ENCODE peak calls at places on chromosomes 7 and 10, in seven cellular contexts. E is pancreas, G is psoas muscle, K is astrocyte, A is tibial artery, F is prostate gland, J is HCT116. T is an unnamed sample.

GRCh38 chr7:107016312-107016711 is 28.2 kb upstream of the PRKAR2B start:
- DNase-seq in E (no peak), G (no peak), K (no peak), A (no peak), F (no peak), J (no peak), T (no peak)

GRCh38 chr7:74083117-74083876 is at the start of gene LIMK1:
- DNase-seq in E (peak; percentile 77), G (peak; percentile 87), K (peak; percentile 50), A (peak; percentile 87), F (peak; percentile 74), J (no peak), T (peak; percentile 96)

GRCh38 chr10:132711618-132712051 is 74.3 kb downstream of the NKX6-2 start:
- DNase-seq in E (no peak), G (peak; percentile 19), K (no peak), A (peak; percentile 64), F (no peak), J (no peak), T (no peak)

GRCh38 chr7:15288746-15289145 is 273.1 kb downstream of the AGMO start:
- DNase-seq in E (no peak), G (no peak), K (no peak), A (no peak), F (no peak), J (no peak), T (no peak)

GRCh38 chr10:3852147-3852904 is 67.3 kb upstream of the KLF6 start:
- DNase-seq in E (peak; percentile 93), G (peak; percentile 71), K (peak; percentile 100), A (peak; percentile 90), F (peak; percentile 97), J (peak; percentile 99), T (no peak)

GRCh38 chr7:106659963-106660861 is 746 bp downstream of the CCDC71L start:
- DNase-seq in E (peak; percentile 75), G (peak; percentile 88), K (peak; percentile 57), A (peak; percentile 86), F (peak; percentile 55), J (peak; percentile 75), T (peak; percentile 91)

GRCh38 chr10:93475227-93475626 is 6.9 kb downstream of the MYOF start:
- DNase-seq in E (no peak), G (no peak), K (no peak), A (no peak), F (no peak), J (no peak), T (no peak)

GRCh38 chr7:116574025-116574822 is 49.4 kb downstream of the CAV1 start:
- DNase-seq in E (no peak), G (no peak), K (no peak), A (no peak), F (no peak), J (no peak), T (no peak)

GRCh38 chr7:45978010-45978681 is 57.1 kb upstream of the IGFBP3 start:
- DNase-seq in E (peak; percentile 39), G (no peak), K (peak; percentile 99), A (peak; percentile 76), F (peak; percentile 24), J (peak; percentile 95), T (peak; percentile 14)

GRCh38 chr10:29471483-29471859 is 163.3 kb downstream of the SVIL start:
- DNase-seq in E (no peak), G (no peak), K (peak; percentile 88), A (no peak), F (no peak), J (no peak), T (no peak)

GRCh38 chr10:29469481-29470354 is 165.1 kb downstream of the SVIL start:
- DNase-seq in E (peak; percentile 37), G (no peak), K (no peak), A (no peak), F (no peak), J (no peak), T (no peak)

GRCh38 chr10:29472268-29473086 is 162.3 kb downstream of the SVIL start:
- DNase-seq in E (no peak), G (no peak), K (no peak), A (no peak), F (no peak), J (no peak), T (no peak)

GRCh38 chr10:29470355-29470705 is 164.4 kb downstream of the SVIL start:
- DNase-seq in E (no peak), G (peak; percentile 68), K (no peak), A (no peak), F (no peak), J (no peak), T (peak; percentile 69)

DNA sequence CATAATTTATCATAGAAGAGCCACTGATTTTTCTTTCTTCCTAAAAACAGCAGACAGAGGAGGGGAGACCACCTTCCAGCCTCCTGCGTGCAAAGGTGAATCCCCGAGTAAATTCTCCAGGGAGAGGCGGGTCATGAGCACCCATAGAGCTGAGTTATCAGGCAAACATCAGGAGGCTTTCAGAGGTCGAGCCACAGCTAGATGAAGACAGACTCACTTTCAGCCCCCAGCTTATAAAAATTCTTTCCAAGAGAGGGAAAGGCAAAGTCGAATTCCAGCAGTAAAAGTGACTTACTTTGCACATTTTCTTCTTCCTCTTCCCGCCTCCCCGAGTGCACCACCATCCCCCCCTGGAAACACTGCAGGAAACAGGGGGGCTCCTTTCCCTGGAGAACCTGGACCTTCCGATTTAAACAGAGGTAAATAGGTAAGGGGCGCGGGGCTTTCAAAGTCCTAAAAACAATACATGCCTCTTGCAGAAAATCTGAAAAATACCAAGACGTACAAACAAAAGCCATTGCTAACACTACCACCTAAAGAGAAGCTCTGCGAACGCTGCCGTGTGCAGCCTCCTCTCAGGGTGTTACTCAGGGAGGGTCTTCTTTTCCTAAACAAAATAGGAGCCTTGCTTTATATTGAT is 163.8 kb downstream of the SVIL start:
- DNase-seq in E (no peak), G (no peak), K (no peak), A (no peak), F (no peak), J (no peak), T (no peak)
- H3K27ac ChIP-seq in E (no peak overlapping the region), G (peak overlapping the region; percentile 82), K (peak overlapping the region; percentile 65), A (peak overlapping the region; percentile 56), F (no peak overlapping the region), J (no peak overlapping the region), T (no peak overlapping the region)

GRCh38 chr7:78006063-78006755 is 207.6 kb downstream of the PHTF2 start:
- DNase-seq in E (no peak), G (no peak), K (no peak), A (no peak), F (no peak), J (no peak), T (peak; percentile 30)
- TF ChIP-seq CTCF in E (no peak), G (no peak), K (no peak), A (no peak), F (no peak), J (no peak), T (no peak)

GRCh38 chr10:99419688-99420087 is 10.7 kb downstream of the GOT1 start:
- DNase-seq in E (no peak), G (no peak), K (no peak), A (no peak), F (no peak), J (no peak), T (no peak)

GRCh38 chr10:99422697-99423096 is 7.7 kb downstream of the GOT1 start:
- DNase-seq in E (no peak), G (no peak), K (no peak), A (no peak), F (no peak), J (no peak), T (no peak)

GRCh38 chr10:99418910-99419624 is 11.4 kb downstream of the GOT1 start:
- DNase-seq in E (no peak), G (no peak), K (no peak), A (no peak), F (no peak), J (no peak), T (no peak)

GRCh38 chr10:99425204-99425603 is 5.2 kb downstream of the GOT1 start:
- DNase-seq in E (no peak), G (no peak), K (no peak), A (no peak), F (no peak), J (no peak), T (no peak)

GRCh38 chr10:99421233-99421739 is 9.1 kb downstream of the GOT1 start:
- DNase-seq in E (no peak), G (no peak), K (no peak), A (no peak), F (no peak), J (no peak), T (no peak)
- H3K4me1 ChIP-seq in E (no peaks in the 10 kb centered on the region), G (peaks cover 38% of the 10 kb centered on the region), K (no peaks in the 10 kb centered on the region), A (no peaks in the 10 kb centered on the region), F (no peaks in the 10 kb centered on the region), J (no peaks in the 10 kb centered on the region), T (no peaks in the 10 kb centered on the region)

DNA sequence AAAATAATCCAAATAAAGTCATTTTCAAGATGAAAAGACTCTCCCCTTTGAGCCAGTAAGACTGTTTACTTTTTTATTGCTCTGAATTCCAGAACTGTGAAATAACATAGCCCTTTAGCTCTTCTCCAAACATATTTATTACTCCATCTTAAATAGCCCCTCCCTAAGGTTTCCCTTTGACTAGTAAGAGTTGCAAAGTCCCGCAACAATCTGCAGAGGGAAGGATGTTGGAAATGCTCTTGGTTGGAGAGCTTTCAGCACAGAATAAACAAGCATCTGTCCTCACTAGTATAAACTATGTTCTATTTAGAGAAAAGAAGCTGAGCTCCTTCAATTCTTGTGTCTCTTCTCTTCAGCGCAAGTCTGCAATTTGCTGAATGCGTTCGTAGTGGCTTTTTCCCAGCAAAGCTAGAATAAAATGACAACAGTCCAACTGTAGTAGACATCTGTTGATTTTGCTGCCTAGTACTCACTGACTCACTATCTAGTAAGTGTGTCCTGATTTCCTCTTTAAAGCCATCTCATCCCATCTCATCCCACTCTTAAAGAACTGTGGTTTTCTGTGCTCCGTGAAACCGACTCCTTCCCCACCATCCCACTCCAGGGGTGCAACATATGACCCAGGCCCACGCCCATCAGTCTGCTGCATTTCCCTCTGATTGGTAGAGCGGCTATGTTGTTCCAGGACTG is 104.0 kb downstream of the FAM107B start:
- DNase-seq in E (no peak), G (no peak), K (no peak), A (no peak), F (no peak), J (no peak), T (no peak)
- H3K27ac ChIP-seq in E (no peak overlapping the region), G (no peak overlapping the region), K (no peak overlapping the region), A (no peak overlapping the region), F (no peak overlapping the region), J (no peak overlapping the region), T (no peak overlapping the region)

GRCh38 chr7:51732951-51733350 is 416.3 kb upstream of the COBL start:
- DNase-seq in E (no peak), G (no peak), K (no peak), A (no peak), F (no peak), J (no peak), T (peak; percentile 9)
- TF ChIP-seq CTCF in E (no peak), G (no peak), K (no peak), A (no peak), F (no peak), J (no peak), T (peak; percentile 39)